ENCODE peak calls at places on chromosomes 2 and 18, in four cellular contexts. O, W, J and L are unnamed samples. For H3K4me1, the result is how much of the 10 kb centered on the place peaks cover.

GRCh38 chr2:111704246-111704645 is 179.7 kb downstream of the ANAPC1 start:
- DNase-seq in W (no peak), J (no peak), O (peak), L (no peak)

GRCh38 chr2:37181726-37182684 is 6.5 kb downstream of the SULT6B1 start:
- DNase-seq in O (no peak), W (peak), J (no peak), L (no peak)

GRCh38 chr2:119826370-119826961 is 66.7 kb downstream of the PTPN4 start:
- DNase-seq in W (peak), O (no peak), J (no peak), L (no peak)

GRCh38 chr2:86025229-86025820 is 80.4 kb downstream of the POLR1A start:
- DNase-seq in W (no peak), O (no peak), J (no peak), L (no peak)

GRCh38 chr18:48533340-48534093 is 5.3 kb upstream of the CTIF start:
- DNase-seq in J (no peak), O (peak), W (no peak), L (no peak)

GRCh38 chr2:740446-741293 is 63.5 kb upstream of the TMEM18 start:
- DNase-seq in W (peak), O (peak), J (peak), L (peak)

GRCh38 chr2:224518806-224519580 is 66.2 kb downstream of the CUL3 start:
- DNase-seq in W (no peak), O (no peak), J (no peak), L (no peak)

GRCh38 chr2:32671885-32672519 is 44.2 kb downstream of the TTC27 start:
- DNase-seq in W (no peak), J (no peak), O (no peak), L (no peak)

GRCh38 chr18:6728318-6728717 is 1.2 kb upstream of the ARHGAP28 start:
- DNase-seq in O (no peak), W (no peak), J (no peak), L (no peak)

GRCh38 chr18:38307919-38308318 is 742.3 kb upstream of the CELF4 start:
- DNase-seq in J (no peak), W (no peak), O (no peak), L (no peak)

GRCh38 chr2:103289101-103289725 is 527.4 kb downstream of the TMEM182 start:
- DNase-seq in J (no peak), O (no peak), W (no peak), L (no peak)

GRCh38 chr2:181658444-181658843 is 1.5 kb upstream of the CERKL start:
- DNase-seq in W (no peak), O (no peak), J (no peak), L (no peak)

GRCh38 chr2:57890462-57890861 is 156.1 kb upstream of the VRK2 start:
- DNase-seq in O (no peak), W (no peak), J (no peak), L (no peak)

GRCh38 chr2:20584045-20584636 is 66.8 kb downstream of the HS1BP3 start:
- DNase-seq in O (no peak), J (peak), W (no peak), L (no peak)

GRCh38 chr2:240651185-240651584 is 25.9 kb downstream of the GPR35 start:
- DNase-seq in W (no peak), O (no peak), J (no peak), L (no peak)

GRCh38 chr2:29228276-29228675 is 113.1 kb downstream of the CLIP4 start:
- DNase-seq in O (no peak), J (no peak), W (no peak), L (no peak)

GRCh38 chr2:121532347-121532766 is 1.7 kb downstream of the RNU4ATAC start:
- DNase-seq in W (peak), J (no peak), O (no peak), L (no peak)

GRCh38 chr2:227876536-227876882 is 5.1 kb downstream of the DAW1 start:
- DNase-seq in O (no peak), J (no peak), W (no peak), L (no peak)

GRCh38 chr2:82169379-82169778 is 1864.8 kb upstream of the LRRTM1 start:
- DNase-seq in O (no peak), W (no peak), J (no peak), L (no peak)

GRCh38 chr2:62340981-62341624 is 145.2 kb downstream of the B3GNT2 start:
- DNase-seq in J (no peak), O (no peak), W (no peak), L (no peak)

GRCh38 chr2:209073151-209073550 is 350.7 kb upstream of the MAP2 start:
- DNase-seq in O (no peak), J (no peak), W (no peak), L (no peak)

GRCh38 chr2:104890670-104891069 is 36.8 kb downstream of the POU3F3 start:
- DNase-seq in O (peak), W (no peak), J (no peak), L (no peak)

GRCh38 chr2:233458031-233458610 is 103.8 kb downstream of the DGKD start:
- DNase-seq in J (no peak), O (no peak), W (no peak), L (no peak)

GRCh38 chr2:152396051-152396511 is 61.1 kb downstream of the FMNL2 start:
- DNase-seq in O (no peak), J (no peak), W (no peak), L (no peak)

GRCh38 chr2:152038451-152038958 is 60.3 kb downstream of the CACNB4 start:
- DNase-seq in J (no peak), O (no peak), W (no peak), L (no peak)

GRCh38 chr2:70084973-70085710 is 2.1 kb upstream of the PCBP1 start:
- DNase-seq in W (no peak), O (no peak), J (peak), L (no peak)

GRCh38 chr2:70083344-70084156 is 3.7 kb upstream of the PCBP1 start:
- DNase-seq in J (peak), O (no peak), W (no peak), L (no peak)

GRCh38 chr2:70081221-70081620 is 6.1 kb upstream of the PCBP1 start:
- DNase-seq in W (no peak), O (no peak), J (no peak), L (no peak)

GRCh38 chr2:70078384-70078783 is 8.9 kb upstream of the PCBP1 start:
- DNase-seq in J (no peak), O (no peak), W (no peak), L (no peak)

DNA sequence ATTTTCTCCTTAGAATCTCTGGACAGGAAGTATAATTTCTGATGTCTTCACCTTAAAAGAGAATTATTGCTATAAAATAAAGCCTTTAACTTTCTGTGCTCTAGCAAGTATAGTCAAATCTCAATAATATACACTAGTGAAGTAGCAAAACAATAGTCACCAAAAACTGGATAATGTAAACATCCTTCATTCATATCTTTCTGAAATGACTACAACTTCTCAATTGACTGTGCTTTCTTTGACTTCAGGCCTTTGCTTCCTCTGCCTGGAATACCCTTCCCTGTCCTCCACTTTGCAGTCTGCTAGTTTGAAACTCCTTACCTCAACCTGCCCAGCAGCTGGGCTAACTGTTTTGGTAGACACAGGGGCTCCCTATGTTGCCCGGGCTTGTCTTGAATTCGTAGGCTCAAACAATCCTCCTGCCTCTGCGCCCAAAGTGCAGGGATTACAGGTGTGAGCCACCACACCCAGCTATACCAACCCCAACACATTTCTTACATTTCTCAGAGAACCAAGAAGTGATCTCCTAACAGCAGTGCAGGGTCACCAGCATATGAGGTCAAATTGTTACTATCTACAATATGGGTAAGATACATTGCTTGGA is 6.6 kb upstream of the PCBP1 start:
- DNase-seq in O (no peak), W (no peak), J (no peak), L (no peak)
- H3K4me1 ChIP-seq in O (under half), W (under half), J (under half), L (under half)

DNA sequence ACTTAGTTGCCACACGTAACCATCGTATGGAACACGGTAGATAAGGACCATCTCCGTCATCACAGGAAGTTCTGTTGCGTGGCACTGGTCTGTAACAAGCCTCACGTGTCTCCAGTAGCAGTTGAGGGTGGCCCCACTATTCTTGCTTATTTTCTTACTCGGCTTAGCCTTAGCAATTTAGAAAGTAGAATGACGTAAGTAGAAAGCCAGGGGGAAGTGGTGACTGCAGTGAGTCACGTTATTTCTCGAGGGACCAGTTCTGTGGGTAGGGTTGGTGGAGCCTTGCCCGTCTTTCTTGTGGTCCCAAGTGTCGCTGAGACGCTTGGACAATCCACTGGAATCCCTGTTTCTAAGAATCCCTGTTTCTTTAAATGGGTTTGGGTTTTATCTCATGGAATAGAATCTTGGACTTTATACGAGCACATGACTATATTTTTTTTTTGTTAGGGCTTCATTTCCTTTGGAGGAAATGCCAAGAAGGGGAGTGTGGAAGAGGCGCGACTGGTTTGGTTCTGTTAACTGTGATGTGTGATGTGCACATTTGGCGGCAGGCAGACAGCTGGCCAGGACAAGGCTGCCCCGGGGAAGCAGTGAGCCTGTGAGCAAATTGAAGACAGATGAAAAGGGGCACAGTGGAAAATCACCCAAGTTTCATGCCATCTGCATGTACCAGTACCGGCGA is 96.2 kb downstream of the CABLES1 start:
- DNase-seq in J (no peak), W (peak), O (peak), L (peak)
- TF ChIP-seq POLR2A in J (no peak), W (peak), O (no peak), L (no peak)

GRCh38 chr2:217853301-217853881 is 149.4 kb downstream of the TNS1 start:
- DNase-seq in J (no peak), O (no peak), W (no peak), L (peak)
- H3K4me1 ChIP-seq in J (half or more), O (half or more), W (under half), L (under half)

DNA sequence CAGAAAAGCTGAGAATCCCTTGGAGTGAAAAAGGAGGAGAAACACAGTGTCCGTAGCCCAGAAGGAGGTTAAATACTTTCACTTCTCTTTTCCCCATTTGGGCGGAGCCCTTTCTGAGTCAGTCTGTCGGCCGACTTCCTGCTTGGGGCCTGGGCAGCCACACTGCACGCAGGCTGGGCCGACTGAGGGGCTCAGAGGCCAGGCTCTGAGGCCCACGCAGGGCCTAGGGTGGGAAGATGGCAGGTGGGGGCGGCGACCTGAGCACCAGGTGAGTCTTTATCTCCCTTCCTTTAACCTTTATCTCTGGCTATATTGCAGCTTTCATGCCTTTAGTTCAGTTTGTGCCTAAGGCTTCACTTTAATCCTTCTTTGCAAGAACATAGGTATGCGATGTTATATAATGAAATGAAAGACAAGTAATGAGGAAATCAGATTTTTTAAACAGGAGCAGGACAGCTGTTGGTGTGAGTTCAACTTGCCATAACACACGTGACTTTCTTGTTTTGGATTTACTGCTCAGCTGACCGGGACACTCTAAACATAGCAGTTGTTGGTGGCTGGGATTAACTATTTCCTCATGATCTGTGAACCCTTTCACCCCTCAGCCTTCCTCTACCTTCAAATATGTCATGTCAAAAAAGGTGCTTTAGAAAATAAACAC is at the start of gene SP100:
- DNase-seq in O (no peak), J (peak), W (peak), L (peak)
- TF ChIP-seq POLR2A in O (peak), J (peak), W (peak), L (peak)

GRCh38 chr2:168702579-168702978 is 99.9 kb upstream of the NOSTRIN start:
- DNase-seq in W (no peak), J (no peak), O (no peak), L (no peak)
- H3K4me1 ChIP-seq in W (under half), J (under half), O (under half), L (under half)